ENCODE peak calls at places on chromosomes 6 and 20, in six cellular contexts. One of them, this sample, is unnamed.

GRCh38 chr6:40308533-40309306 is 278.4 kb downstream of the LRFN2 start:
- DNase-seq in fibroblast of lung: peak; percentile 36
- DNase-seq in psoas muscle: no peak
- DNase-seq in PC-3: peak; percentile 57
- DNase-seq in colonic mucosa: peak; percentile 73
- DNase-seq in dorsolateral prefrontal cortex: no peak
- DNase-seq in this sample: peak; percentile 24

GRCh38 chr20:56778765-56779195 is 149.7 kb downstream of the TFAP2C start:
- DNase-seq in fibroblast of lung: peak; percentile 52
- DNase-seq in psoas muscle: no peak
- DNase-seq in PC-3: no peak
- DNase-seq in colonic mucosa: no peak
- DNase-seq in dorsolateral prefrontal cortex: no peak
- DNase-seq in this sample: no peak

GRCh38 chr20:25246182-25246943 is 1.5 kb upstream of the PYGB start:
- DNase-seq in fibroblast of lung: peak; percentile 53
- DNase-seq in psoas muscle: no peak
- DNase-seq in PC-3: no peak
- DNase-seq in colonic mucosa: peak; percentile 57
- DNase-seq in dorsolateral prefrontal cortex: no peak
- DNase-seq in this sample: no peak

GRCh38 chr20:49398401-49399144 is 83.9 kb downstream of the KCNB1 start:
- DNase-seq in fibroblast of lung: no peak
- DNase-seq in psoas muscle: no peak
- DNase-seq in PC-3: no peak
- DNase-seq in colonic mucosa: no peak
- DNase-seq in dorsolateral prefrontal cortex: no peak
- DNase-seq in this sample: no peak

GRCh38 chr20:939606-940005 is 23.5 kb upstream of the ANGPT4 start:
- DNase-seq in fibroblast of lung: no peak
- DNase-seq in psoas muscle: no peak
- DNase-seq in PC-3: no peak
- DNase-seq in colonic mucosa: no peak
- DNase-seq in dorsolateral prefrontal cortex: no peak
- DNase-seq in this sample: peak; percentile 9

GRCh38 chr20:57131601-57132391 is 134.6 kb downstream of the BMP7 start:
- DNase-seq in fibroblast of lung: no peak
- DNase-seq in psoas muscle: no peak
- DNase-seq in PC-3: no peak
- DNase-seq in colonic mucosa: no peak
- DNase-seq in dorsolateral prefrontal cortex: no peak
- DNase-seq in this sample: no peak

GRCh38 chr20:62136283-62137091 is 6.7 kb downstream of the PSMA7 start:
- DNase-seq in fibroblast of lung: peak; percentile 72
- DNase-seq in psoas muscle: peak; percentile 83
- DNase-seq in PC-3: peak; percentile 82
- DNase-seq in colonic mucosa: peak; percentile 70
- DNase-seq in dorsolateral prefrontal cortex: no peak
- DNase-seq in this sample: peak; percentile 90

GRCh38 chr6:30470968-30471367 is 18.3 kb upstream of the HLA-E start:
- DNase-seq in fibroblast of lung: peak; percentile 70
- DNase-seq in psoas muscle: no peak
- DNase-seq in PC-3: no peak
- DNase-seq in colonic mucosa: no peak
- DNase-seq in dorsolateral prefrontal cortex: no peak
- DNase-seq in this sample: no peak

GRCh38 chr6:49764571-49765236 is 20.5 kb upstream of the CRISP3 start:
- DNase-seq in fibroblast of lung: no peak
- DNase-seq in psoas muscle: no peak
- DNase-seq in PC-3: no peak
- DNase-seq in colonic mucosa: no peak
- DNase-seq in dorsolateral prefrontal cortex: no peak
- DNase-seq in this sample: no peak

GRCh38 chr6:53041356-53041755 is 23.8 kb upstream of the FBXO9 start:
- DNase-seq in fibroblast of lung: peak; percentile 50
- DNase-seq in psoas muscle: no peak
- DNase-seq in PC-3: peak; percentile 64
- DNase-seq in colonic mucosa: no peak
- DNase-seq in dorsolateral prefrontal cortex: no peak
- DNase-seq in this sample: no peak

GRCh38 chr6:21941926-21942325 is 348.4 kb downstream of the SOX4 start:
- DNase-seq in fibroblast of lung: no peak
- DNase-seq in psoas muscle: no peak
- DNase-seq in PC-3: no peak
- DNase-seq in colonic mucosa: no peak
- DNase-seq in dorsolateral prefrontal cortex: no peak
- DNase-seq in this sample: no peak

GRCh38 chr20:44028341-44028715 is 113.7 kb downstream of the TOX2 start:
- DNase-seq in fibroblast of lung: no peak
- DNase-seq in psoas muscle: no peak
- DNase-seq in PC-3: no peak
- DNase-seq in colonic mucosa: no peak
- DNase-seq in dorsolateral prefrontal cortex: no peak
- DNase-seq in this sample: no peak

GRCh38 chr6:146682919-146683318 is 84.1 kb downstream of the ADGB start:
- DNase-seq in fibroblast of lung: no peak
- DNase-seq in psoas muscle: no peak
- DNase-seq in PC-3: no peak
- DNase-seq in colonic mucosa: no peak
- DNase-seq in dorsolateral prefrontal cortex: no peak
- DNase-seq in this sample: no peak

GRCh38 chr6:167495506-167496391 is 170.9 kb downstream of the TTLL2 start:
- DNase-seq in fibroblast of lung: no peak
- DNase-seq in psoas muscle: peak; percentile 30
- DNase-seq in PC-3: no peak
- DNase-seq in colonic mucosa: no peak
- DNase-seq in dorsolateral prefrontal cortex: peak; percentile 82
- DNase-seq in this sample: no peak

GRCh38 chr20:62200491-62201172 is 17.8 kb downstream of the MTG2 start:
- DNase-seq in fibroblast of lung: no peak
- DNase-seq in psoas muscle: peak; percentile 28
- DNase-seq in PC-3: no peak
- DNase-seq in colonic mucosa: no peak
- DNase-seq in dorsolateral prefrontal cortex: no peak
- DNase-seq in this sample: peak; percentile 31

GRCh38 chr20:38311100-38311499 is 7.1 kb downstream of the BPI start:
- DNase-seq in fibroblast of lung: no peak
- DNase-seq in psoas muscle: no peak
- DNase-seq in PC-3: no peak
- DNase-seq in colonic mucosa: no peak
- DNase-seq in dorsolateral prefrontal cortex: no peak
- DNase-seq in this sample: no peak

GRCh38 chr6:14282854-14283505 is 165.4 kb downstream of the CD83 start:
- DNase-seq in fibroblast of lung: no peak
- DNase-seq in psoas muscle: no peak
- DNase-seq in PC-3: no peak
- DNase-seq in colonic mucosa: no peak
- DNase-seq in dorsolateral prefrontal cortex: no peak
- DNase-seq in this sample: no peak

GRCh38 chr6:117976030-117976651 is 69.1 kb downstream of the SLC35F1 start:
- DNase-seq in fibroblast of lung: peak; percentile 55
- DNase-seq in psoas muscle: no peak
- DNase-seq in PC-3: peak; percentile 61
- DNase-seq in colonic mucosa: peak; percentile 20
- DNase-seq in dorsolateral prefrontal cortex: no peak
- DNase-seq in this sample: no peak

GRCh38 chr20:14555676-14556075 is 218.3 kb upstream of the FLRT3 start:
- DNase-seq in fibroblast of lung: no peak
- DNase-seq in psoas muscle: no peak
- DNase-seq in PC-3: no peak
- DNase-seq in colonic mucosa: no peak
- DNase-seq in dorsolateral prefrontal cortex: no peak
- DNase-seq in this sample: no peak

GRCh38 chr6:151911401-151911800 is 103.9 kb downstream of the ESR1 start:
- DNase-seq in fibroblast of lung: no peak
- DNase-seq in psoas muscle: no peak
- DNase-seq in PC-3: peak; percentile 35
- DNase-seq in colonic mucosa: no peak
- DNase-seq in dorsolateral prefrontal cortex: no peak
- DNase-seq in this sample: no peak

GRCh38 chr20:51050636-51051035 is 27.7 kb upstream of the KCNG1 start:
- DNase-seq in fibroblast of lung: no peak
- DNase-seq in psoas muscle: no peak
- DNase-seq in PC-3: no peak
- DNase-seq in colonic mucosa: no peak
- DNase-seq in dorsolateral prefrontal cortex: no peak
- DNase-seq in this sample: no peak

GRCh38 chr6:100176321-100176950 is 182.4 kb upstream of the MCHR2 start:
- DNase-seq in fibroblast of lung: peak; percentile 75
- DNase-seq in psoas muscle: no peak
- DNase-seq in PC-3: peak; percentile 70
- DNase-seq in colonic mucosa: no peak
- DNase-seq in dorsolateral prefrontal cortex: no peak
- DNase-seq in this sample: no peak

GRCh38 chr6:12861603-12862002 is 145.0 kb downstream of the PHACTR1 start:
- DNase-seq in fibroblast of lung: no peak
- DNase-seq in psoas muscle: no peak
- DNase-seq in PC-3: no peak
- DNase-seq in colonic mucosa: no peak
- DNase-seq in dorsolateral prefrontal cortex: no peak
- DNase-seq in this sample: no peak

GRCh38 chr6:12870033-12870432 is 153.5 kb downstream of the PHACTR1 start:
- DNase-seq in fibroblast of lung: no peak
- DNase-seq in psoas muscle: no peak
- DNase-seq in PC-3: no peak
- DNase-seq in colonic mucosa: no peak
- DNase-seq in dorsolateral prefrontal cortex: no peak
- DNase-seq in this sample: no peak

GRCh38 chr6:12865782-12866181 is 149.2 kb downstream of the PHACTR1 start:
- DNase-seq in fibroblast of lung: no peak
- DNase-seq in psoas muscle: no peak
- DNase-seq in PC-3: no peak
- DNase-seq in colonic mucosa: no peak
- DNase-seq in dorsolateral prefrontal cortex: no peak
- DNase-seq in this sample: no peak

GRCh38 chr6:12865117-12865516 is 148.6 kb downstream of the PHACTR1 start:
- DNase-seq in fibroblast of lung: no peak
- DNase-seq in psoas muscle: no peak
- DNase-seq in PC-3: no peak
- DNase-seq in colonic mucosa: no peak
- DNase-seq in dorsolateral prefrontal cortex: no peak
- DNase-seq in this sample: no peak

DNA sequence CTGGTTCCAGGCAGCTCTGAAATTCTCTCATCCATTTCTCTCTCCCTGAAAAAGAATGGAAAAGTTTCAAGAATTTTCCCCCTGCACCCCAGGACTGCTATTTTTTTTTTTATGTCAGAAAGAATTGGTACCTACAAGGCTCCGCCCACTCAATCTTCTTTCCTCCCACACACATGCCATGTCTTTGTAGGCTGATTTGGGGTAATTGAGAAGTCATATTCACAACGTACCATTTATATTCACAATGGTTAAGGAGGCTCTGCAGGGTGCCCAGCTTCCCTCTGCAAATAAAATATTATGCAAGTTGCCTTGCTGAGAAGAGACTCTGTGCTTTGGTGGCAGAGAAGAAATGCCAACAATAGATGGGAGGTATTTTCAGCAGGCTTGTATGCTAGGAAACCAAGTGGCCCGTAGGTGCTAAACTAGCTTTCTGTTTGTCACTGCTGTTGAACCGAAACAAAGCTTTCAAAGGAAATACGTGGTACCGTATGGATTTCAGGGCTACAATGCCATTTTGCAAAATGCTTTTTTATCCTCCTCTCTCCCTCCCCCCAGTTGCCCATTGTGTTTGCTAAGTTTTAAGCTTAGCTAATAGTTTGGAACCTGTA is 150.0 kb downstream of the PHACTR1 start:
- DNase-seq in fibroblast of lung: no peak
- DNase-seq in psoas muscle: no peak
- DNase-seq in PC-3: no peak
- DNase-seq in colonic mucosa: no peak
- DNase-seq in dorsolateral prefrontal cortex: no peak
- DNase-seq in this sample: no peak
- H3K27me3 ChIP-seq in fibroblast of lung: no peaks in the 10 kb centered on the region
- H3K27me3 ChIP-seq in psoas muscle: peaks cover 14% of the 10 kb centered on the region
- H3K27me3 ChIP-seq in PC-3: peaks cover 74% of the 10 kb centered on the region
- H3K27me3 ChIP-seq in colonic mucosa: no peaks in the 10 kb centered on the region
- H3K27me3 ChIP-seq in dorsolateral prefrontal cortex: no peaks in the 10 kb centered on the region
- H3K27me3 ChIP-seq in this sample: no peaks in the 10 kb centered on the region

DNA sequence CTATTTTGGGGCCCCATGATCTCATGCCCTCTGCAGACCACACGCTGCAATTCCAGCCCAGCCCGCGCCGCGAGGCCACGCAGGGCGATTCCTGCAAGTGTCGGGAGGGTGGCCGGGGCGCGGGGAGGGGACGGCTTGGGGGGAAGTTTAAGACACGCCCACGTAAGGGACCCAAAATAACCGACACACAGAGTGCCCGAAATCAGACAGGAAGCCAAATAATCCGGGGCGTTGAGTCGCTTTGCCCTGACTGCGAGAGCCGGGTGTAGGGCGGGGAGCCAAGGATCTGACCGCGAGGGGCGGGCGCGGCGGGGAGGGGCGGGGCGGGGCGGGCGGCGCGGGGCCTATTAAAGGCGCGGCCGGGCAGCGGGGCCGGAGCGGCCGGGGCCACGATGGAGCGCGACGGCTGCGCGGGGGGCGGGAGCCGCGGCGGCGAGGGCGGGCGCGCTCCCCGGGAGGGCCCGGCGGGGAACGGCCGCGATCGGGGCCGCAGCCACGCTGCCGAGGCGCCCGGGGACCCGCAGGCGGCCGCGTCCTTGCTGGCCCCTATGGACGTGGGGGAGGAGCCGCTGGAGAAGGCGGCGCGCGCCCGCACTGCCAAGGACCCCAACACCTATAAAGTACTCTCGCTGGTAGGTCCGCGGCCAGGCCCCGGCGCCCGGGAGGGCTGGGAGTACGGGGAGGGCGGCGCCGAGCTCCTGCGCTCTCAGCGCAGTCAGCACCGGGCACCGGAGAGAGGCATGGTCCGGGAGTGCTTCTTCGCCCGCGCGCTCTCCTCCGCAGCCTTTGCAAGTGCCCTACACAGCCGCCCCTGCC is at the start of gene ENPP1:
- DNase-seq in fibroblast of lung: peak; percentile 74
- DNase-seq in psoas muscle: peak; percentile 90
- DNase-seq in PC-3: peak; percentile 47
- DNase-seq in colonic mucosa: peak; percentile 82
- DNase-seq in dorsolateral prefrontal cortex: peak; percentile 72
- DNase-seq in this sample: peak; percentile 41
- H3K27ac ChIP-seq in fibroblast of lung: no peak within 1 kb of the TSS
- H3K27ac ChIP-seq in psoas muscle: peak within 1 kb of the TSS; percentile 78
- H3K27ac ChIP-seq in PC-3: no peak within 1 kb of the TSS
- H3K27ac ChIP-seq in colonic mucosa: no peak within 1 kb of the TSS
- H3K27ac ChIP-seq in dorsolateral prefrontal cortex: peak within 1 kb of the TSS; percentile 18
- H3K27ac ChIP-seq in this sample: peak within 1 kb of the TSS; percentile 72

GRCh38 chr6:87945966-87946365 is 101.7 kb upstream of the SPACA1 start:
- DNase-seq in fibroblast of lung: peak; percentile 41
- DNase-seq in psoas muscle: no peak
- DNase-seq in PC-3: no peak
- DNase-seq in colonic mucosa: no peak
- DNase-seq in dorsolateral prefrontal cortex: peak; percentile 51
- DNase-seq in this sample: no peak
- H3K27me3 ChIP-seq in fibroblast of lung: no peaks in the 10 kb centered on the region
- H3K27me3 ChIP-seq in psoas muscle: no peaks in the 10 kb centered on the region
- H3K27me3 ChIP-seq in PC-3: peaks cover 13% of the 10 kb centered on the region
- H3K27me3 ChIP-seq in colonic mucosa: no peaks in the 10 kb centered on the region
- H3K27me3 ChIP-seq in dorsolateral prefrontal cortex: no peaks in the 10 kb centered on the region
- H3K27me3 ChIP-seq in this sample: no peaks in the 10 kb centered on the region

DNA sequence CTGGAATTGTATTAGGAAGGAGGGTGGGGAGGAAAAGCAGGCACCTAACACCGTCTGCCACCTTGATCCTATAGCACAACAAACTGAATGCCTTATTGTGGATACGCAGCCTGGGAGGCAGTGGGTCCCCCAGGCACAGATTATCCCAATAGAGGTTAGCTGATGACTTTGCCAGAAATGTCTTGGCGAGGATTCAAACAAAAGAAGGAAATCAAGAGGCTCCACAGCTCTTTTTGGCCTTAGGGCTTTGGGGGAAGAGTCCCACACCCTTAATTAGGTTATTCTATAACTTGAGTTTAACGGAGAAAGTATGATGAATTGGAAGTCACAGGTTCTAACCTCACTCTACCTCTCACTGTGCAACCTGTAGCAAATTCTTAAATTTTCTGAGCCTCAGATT is 102.0 kb downstream of the MRPL14 start:
- DNase-seq in fibroblast of lung: no peak
- DNase-seq in psoas muscle: no peak
- DNase-seq in PC-3: no peak
- DNase-seq in colonic mucosa: no peak
- DNase-seq in dorsolateral prefrontal cortex: no peak
- DNase-seq in this sample: no peak
- H3K27ac ChIP-seq in fibroblast of lung: no peak overlapping the region
- H3K27ac ChIP-seq in psoas muscle: no peak overlapping the region
- H3K27ac ChIP-seq in PC-3: no peak overlapping the region
- H3K27ac ChIP-seq in colonic mucosa: no peak overlapping the region
- H3K27ac ChIP-seq in dorsolateral prefrontal cortex: no peak overlapping the region
- H3K27ac ChIP-seq in this sample: no peak overlapping the region